ENCODE peak calls at places on chromosome 19, in ten cellular contexts. W is Ammon's horn; V is ecto neural progenitor cell; H is nephron progenitor cell; U is lower lobe of right lung; A is heart right ventricle; L is activated T-helper 2 cell treated with anti-CD3 and anti-CD28 coated beads, Interferon-gamma antibody, Interleukin-2, Interleukin-4, amounts not matched to agents 10 μg/mL and 5 μg/mL and 100 μg/mL, durations not matched to agents 14 hours and 24 hours and 36 hours; C is T-helper 17 cell; J is activated T-cell treated with anti-CD3 and anti-CD28 coated beads, Interleukin-2, amount 50 U/mL, for 48 hours; X is progenitor cell of endocrine pancreas. G is an unnamed sample.

GRCh38 chr19:49690073-49690655 is 752 bp upstream of the CPT1C start:
- DNase-seq in W (no peak), L (no peak), C (no peak), A (no peak), H (peak), U (no peak), X (no peak), J (no peak), V (no peak), G (no peak)

GRCh38 chr19:13831560-13832056 is 36.4 kb downstream of the ZSWIM4 start:
- DNase-seq in U (no peak), H (no peak), X (no peak), L (no peak), J (no peak), A (no peak), V (no peak), C (no peak), W (no peak), G (no peak)

GRCh38 chr19:6478815-6479214 is 2.8 kb downstream of the DENND1C start:
- DNase-seq in U (no peak), A (no peak), J (no peak), V (no peak), X (no peak), H (no peak), C (no peak), L (no peak), W (no peak), G (no peak)

GRCh38 chr19:4583961-4584669 is 24.6 kb upstream of the SEMA6B start:
- DNase-seq in X (no peak), W (no peak), A (no peak), V (peak), C (no peak), L (no peak), J (peak), H (peak), U (no peak), G (peak)

GRCh38 chr19:39970424-39970673 is 616 bp upstream of the PSMC4 start:
- DNase-seq in H (no peak), J (no peak), C (no peak), V (no peak), W (no peak), A (no peak), X (no peak), U (no peak), L (no peak), G (no peak)

GRCh38 chr19:40458597-40458974 is 7.0 kb downstream of the BLVRB start:
- DNase-seq in U (no peak), C (no peak), X (no peak), W (no peak), V (no peak), H (no peak), J (no peak), A (no peak), L (no peak), G (no peak)

GRCh38 chr19:28940751-28941500 is 272.0 kb downstream of the UQCRFS1 start:
- DNase-seq in X (no peak), U (no peak), V (no peak), H (no peak), W (peak), J (no peak), L (no peak), C (no peak), A (no peak), G (no peak)

GRCh38 chr19:33193864-33194362 is at the start of gene LRP3:
- DNase-seq in H (peak), X (peak), W (peak), A (peak), J (no peak), L (no peak), V (peak), U (peak), C (no peak), G (peak)

GRCh38 chr19:19866599-19867248 is 1.0 kb downstream of the ZNF253 start:
- DNase-seq in L (peak), U (no peak), J (peak), C (peak), A (peak), W (peak), H (peak), V (peak), X (peak), G (peak)

GRCh38 chr19:13098291-13099072 is 4.2 kb downstream of the LYL1 start:
- DNase-seq in J (peak), W (no peak), L (no peak), U (peak), X (no peak), H (no peak), V (no peak), A (no peak), C (no peak), G (no peak)

GRCh38 chr19:3285647-3286176 is 61.3 kb downstream of the CELF5 start:
- DNase-seq in H (no peak), J (peak), C (peak), U (no peak), W (no peak), V (peak), A (no peak), L (no peak), X (peak), G (no peak)

GRCh38 chr19:34888091-34888490 is 38.6 kb upstream of the ZNF30 start:
- DNase-seq in J (no peak), W (no peak), L (no peak), U (no peak), C (no peak), H (no peak), X (no peak), A (no peak), V (no peak), G (peak)

GRCh38 chr19:47661161-47661560 is 52.1 kb upstream of the EHD2 start:
- DNase-seq in U (no peak), V (no peak), W (no peak), C (no peak), A (no peak), J (no peak), X (no peak), L (no peak), H (no peak), G (no peak)

GRCh38 chr19:15479391-15480345 is at the start of gene PGLYRP2:
- DNase-seq in X (no peak), A (no peak), U (peak), W (peak), V (no peak), L (no peak), H (no peak), C (no peak), J (no peak), G (peak)

GRCh38 chr19:14073925-14074838 is 1.6 kb downstream of the MISP3 start:
- DNase-seq in X (no peak), W (no peak), J (peak), A (no peak), U (no peak), L (no peak), V (no peak), H (peak), C (no peak), G (no peak)

GRCh38 chr19:1259206-1259872 is 9.8 kb upstream of the CIRBP start:
- DNase-seq in V (peak), L (peak), H (peak), W (no peak), A (peak), C (peak), X (no peak), J (peak), U (peak), G (peak)

GRCh38 chr19:34241513-34242337 is 12.6 kb upstream of the GARRE1 start:
- DNase-seq in H (peak), X (peak), J (peak), C (no peak), L (no peak), A (no peak), U (peak), V (peak), W (no peak), G (peak)

GRCh38 chr19:53538378-53539109 is 599 bp downstream of the ZNF331 start:
- DNase-seq in H (no peak), L (no peak), C (no peak), U (no peak), J (no peak), V (peak), A (no peak), X (no peak), W (no peak), G (no peak)